ENCODE peak calls at places on chromosome 14, in eight cellular contexts. One of them, this sample, is unnamed.

GRCh38 chr14:103422981-103423600 is 37.9 kb downstream of the MARK3 start:
- DNase-seq in HCT116: no peak
- DNase-seq in heart left ventricle: no peak
- DNase-seq in body of pancreas: no peak
- DNase-seq in uterus: no peak
- DNase-seq in stomach: no peak
- DNase-seq in prostate gland: no peak
- DNase-seq in breast epithelium: no peak
- DNase-seq in this sample: no peak

GRCh38 chr14:77221241-77221871 is 39.8 kb downstream of the TMEM63C start:
- DNase-seq in HCT116: no peak
- DNase-seq in body of pancreas: no peak
- DNase-seq in prostate gland: no peak
- DNase-seq in breast epithelium: no peak
- DNase-seq in stomach: no peak
- DNase-seq in uterus: no peak
- DNase-seq in heart left ventricle: no peak
- DNase-seq in this sample: no peak

GRCh38 chr14:90970167-90970600 is 90.3 kb downstream of the RPS6KA5 start:
- DNase-seq in body of pancreas: no peak
- DNase-seq in stomach: no peak
- DNase-seq in prostate gland: no peak
- DNase-seq in breast epithelium: no peak
- DNase-seq in heart left ventricle: no peak
- DNase-seq in HCT116: peak; percentile 95
- DNase-seq in uterus: no peak
- DNase-seq in this sample: no peak

GRCh38 chr14:65101631-65102440 is 481 bp downstream of the MAX start:
- DNase-seq in heart left ventricle: peak; percentile 35
- DNase-seq in uterus: peak; percentile 40
- DNase-seq in HCT116: no peak
- DNase-seq in breast epithelium: no peak
- DNase-seq in stomach: peak; percentile 30
- DNase-seq in body of pancreas: no peak
- DNase-seq in prostate gland: no peak
- DNase-seq in this sample: no peak

GRCh38 chr14:55433880-55434804 is 6.3 kb downstream of the TBPL2 start:
- DNase-seq in breast epithelium: no peak
- DNase-seq in stomach: no peak
- DNase-seq in HCT116: no peak
- DNase-seq in uterus: no peak
- DNase-seq in prostate gland: no peak
- DNase-seq in body of pancreas: no peak
- DNase-seq in heart left ventricle: no peak
- DNase-seq in this sample: no peak

GRCh38 chr14:96627386-96627785 is 125.2 kb downstream of the PAPOLA start:
- DNase-seq in breast epithelium: no peak
- DNase-seq in uterus: no peak
- DNase-seq in heart left ventricle: no peak
- DNase-seq in prostate gland: no peak
- DNase-seq in HCT116: no peak
- DNase-seq in body of pancreas: no peak
- DNase-seq in stomach: no peak
- DNase-seq in this sample: no peak

GRCh38 chr14:89911018-89911919 is 43.3 kb downstream of the EFCAB11 start:
- DNase-seq in prostate gland: peak; percentile 16
- DNase-seq in stomach: peak; percentile 36
- DNase-seq in heart left ventricle: no peak
- DNase-seq in breast epithelium: no peak
- DNase-seq in body of pancreas: peak; percentile 10
- DNase-seq in HCT116: no peak
- DNase-seq in uterus: peak; percentile 28
- DNase-seq in this sample: no peak

GRCh38 chr14:77024171-77024627 is 4.3 kb downstream of the IRF2BPL start:
- DNase-seq in uterus: peak; percentile 35
- DNase-seq in prostate gland: peak; percentile 47
- DNase-seq in breast epithelium: no peak
- DNase-seq in heart left ventricle: peak; percentile 69
- DNase-seq in body of pancreas: peak; percentile 71
- DNase-seq in stomach: no peak
- DNase-seq in HCT116: no peak
- DNase-seq in this sample: no peak

GRCh38 chr14:28599605-28600004 is 167.0 kb upstream of the FOXG1 start:
- DNase-seq in prostate gland: no peak
- DNase-seq in heart left ventricle: no peak
- DNase-seq in uterus: no peak
- DNase-seq in body of pancreas: no peak
- DNase-seq in breast epithelium: no peak
- DNase-seq in stomach: no peak
- DNase-seq in HCT116: no peak
- DNase-seq in this sample: no peak
- TF ChIP-seq POLR2A in prostate gland: no peak
- TF ChIP-seq POLR2A in heart left ventricle: no peak
- TF ChIP-seq POLR2A in uterus: no peak
- TF ChIP-seq POLR2A in body of pancreas: no peak
- TF ChIP-seq POLR2A in breast epithelium: no peak
- TF ChIP-seq POLR2A in stomach: no peak
- TF ChIP-seq POLR2A in HCT116: no peak
- TF ChIP-seq POLR2A in this sample: no peak

GRCh38 chr14:87233266-87233665 is 759.7 kb downstream of the GALC start:
- DNase-seq in heart left ventricle: no peak
- DNase-seq in uterus: no peak
- DNase-seq in breast epithelium: no peak
- DNase-seq in prostate gland: no peak
- DNase-seq in stomach: no peak
- DNase-seq in body of pancreas: no peak
- DNase-seq in HCT116: no peak
- DNase-seq in this sample: no peak
- H3K4me3 ChIP-seq in heart left ventricle: no peak overlapping the region
- H3K4me3 ChIP-seq in uterus: no peak overlapping the region
- H3K4me3 ChIP-seq in breast epithelium: no peak overlapping the region
- H3K4me3 ChIP-seq in prostate gland: no peak overlapping the region
- H3K4me3 ChIP-seq in stomach: no peak overlapping the region
- H3K4me3 ChIP-seq in body of pancreas: no peak overlapping the region
- H3K4me3 ChIP-seq in HCT116: no peak overlapping the region
- H3K4me3 ChIP-seq in this sample: no peak overlapping the region

DNA sequence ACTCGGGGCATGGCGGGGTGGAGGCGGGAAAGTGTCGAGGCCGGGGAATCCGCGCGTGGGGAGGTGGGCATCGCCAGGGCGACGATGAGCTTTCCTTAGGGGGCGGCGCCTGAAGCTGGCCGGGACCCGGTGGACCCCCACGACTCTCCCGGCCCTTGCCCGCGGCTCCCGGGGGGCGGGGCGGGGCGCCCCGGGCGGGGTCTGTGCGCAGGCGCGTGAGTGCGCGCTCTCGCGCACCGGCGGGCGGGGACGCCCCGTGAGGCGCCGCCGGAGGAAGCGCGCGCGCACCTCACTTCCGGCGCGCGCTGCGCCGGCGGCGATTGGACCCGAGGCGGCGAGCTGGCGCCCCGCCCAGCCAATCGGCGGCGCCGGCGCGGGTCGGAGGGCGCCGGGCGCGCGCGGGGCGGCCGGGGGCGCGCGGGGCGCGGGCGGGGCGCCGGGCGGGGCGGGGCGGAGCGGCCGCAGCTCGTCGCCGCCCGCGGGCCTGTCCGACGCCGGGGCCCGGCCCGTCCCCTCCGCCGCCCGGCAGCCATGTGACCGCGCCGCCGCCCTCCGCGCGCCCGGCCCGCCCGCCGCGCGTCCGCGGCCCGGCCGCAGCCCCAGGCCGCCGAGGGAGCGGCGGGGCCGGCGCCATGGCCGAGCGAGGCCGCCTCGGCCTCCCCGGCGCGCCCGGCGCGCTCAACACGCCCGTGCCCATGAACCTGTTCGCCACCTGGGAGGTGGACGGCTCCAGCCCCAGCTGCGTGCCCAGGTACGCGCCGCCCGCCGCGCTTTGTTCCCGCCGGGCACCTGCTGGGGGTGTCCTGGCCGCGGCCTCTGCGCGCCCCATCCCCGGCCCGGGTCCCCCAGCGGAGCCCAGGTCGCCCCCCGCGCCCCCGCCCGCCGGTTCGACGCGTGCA is at the start of gene PACS2:
- DNase-seq in uterus: peak; percentile 81
- DNase-seq in breast epithelium: no peak
- DNase-seq in heart left ventricle: peak; percentile 89
- DNase-seq in stomach: peak; percentile 85
- DNase-seq in body of pancreas: peak; percentile 77
- DNase-seq in prostate gland: peak; percentile 60
- DNase-seq in HCT116: peak; percentile 47
- DNase-seq in this sample: peak; percentile 65
- TF ChIP-seq POLR2A in uterus: peak; percentile 19
- TF ChIP-seq POLR2A in breast epithelium: no peak
- TF ChIP-seq POLR2A in heart left ventricle: peak; percentile 33
- TF ChIP-seq POLR2A in stomach: no peak
- TF ChIP-seq POLR2A in body of pancreas: peak; percentile 35
- TF ChIP-seq POLR2A in prostate gland: no peak
- TF ChIP-seq POLR2A in HCT116: no peak
- TF ChIP-seq POLR2A in this sample: peak; percentile 46

GRCh38 chr14:105487449-105487985 is 831 bp downstream of the CRIP1 start:
- DNase-seq in HCT116: no peak
- DNase-seq in breast epithelium: no peak
- DNase-seq in body of pancreas: no peak
- DNase-seq in uterus: peak; percentile 47
- DNase-seq in prostate gland: no peak
- DNase-seq in stomach: peak; percentile 62
- DNase-seq in heart left ventricle: peak; percentile 77
- DNase-seq in this sample: no peak

GRCh38 chr14:105485720-105486332 is 860 bp upstream of the CRIP1 start:
- DNase-seq in breast epithelium: no peak
- DNase-seq in heart left ventricle: no peak
- DNase-seq in HCT116: no peak
- DNase-seq in body of pancreas: peak; percentile 50
- DNase-seq in uterus: no peak
- DNase-seq in stomach: no peak
- DNase-seq in prostate gland: no peak
- DNase-seq in this sample: no peak

GRCh38 chr14:105486333-105486973 is at the start of gene CRIP1:
- DNase-seq in heart left ventricle: no peak
- DNase-seq in stomach: no peak
- DNase-seq in breast epithelium: no peak
- DNase-seq in uterus: no peak
- DNase-seq in body of pancreas: no peak
- DNase-seq in HCT116: no peak
- DNase-seq in prostate gland: no peak
- DNase-seq in this sample: no peak

GRCh38 chr14:105487986-105488777 is 1.5 kb downstream of the CRIP1 start:
- DNase-seq in stomach: no peak
- DNase-seq in uterus: no peak
- DNase-seq in heart left ventricle: no peak
- DNase-seq in prostate gland: no peak
- DNase-seq in HCT116: no peak
- DNase-seq in body of pancreas: no peak
- DNase-seq in breast epithelium: no peak
- DNase-seq in this sample: no peak

DNA sequence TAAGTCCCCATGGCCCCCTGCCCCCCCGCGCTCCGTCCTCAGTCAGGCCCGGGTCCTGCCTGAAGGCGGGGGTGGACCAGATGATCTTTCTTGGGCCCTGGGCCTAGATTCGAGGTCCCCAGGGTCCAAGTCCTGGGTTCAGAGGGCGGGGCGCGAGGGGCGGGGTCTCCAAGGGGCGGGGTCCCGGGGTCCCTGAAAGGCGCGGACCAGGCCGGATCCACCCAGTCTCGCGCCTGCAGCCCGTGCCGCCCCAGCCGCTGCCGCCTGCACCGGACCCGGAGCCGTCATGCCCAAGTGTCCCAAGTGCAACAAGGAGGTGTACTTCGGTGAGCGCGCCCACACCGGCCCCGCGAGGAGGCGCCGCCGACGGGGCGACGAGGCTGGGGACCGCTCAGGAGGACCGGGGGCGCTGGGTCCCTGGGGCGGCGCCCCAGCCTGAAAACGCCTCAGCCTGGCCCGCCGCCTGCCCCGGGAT is 325 bp downstream of the CRIP1 start:
- DNase-seq in prostate gland: no peak
- DNase-seq in heart left ventricle: peak; percentile 92
- DNase-seq in HCT116: no peak
- DNase-seq in breast epithelium: no peak
- DNase-seq in stomach: no peak
- DNase-seq in body of pancreas: no peak
- DNase-seq in uterus: peak; percentile 73
- DNase-seq in this sample: peak; percentile 57
- H3K4me3 ChIP-seq in prostate gland: peak overlapping the region; percentile 19
- H3K4me3 ChIP-seq in heart left ventricle: peak overlapping the region; percentile 73
- H3K4me3 ChIP-seq in HCT116: peak overlapping the region; percentile 65
- H3K4me3 ChIP-seq in breast epithelium: peak overlapping the region; percentile 79
- H3K4me3 ChIP-seq in stomach: peak overlapping the region; percentile 46
- H3K4me3 ChIP-seq in body of pancreas: no peak overlapping the region
- H3K4me3 ChIP-seq in uterus: peak overlapping the region; percentile 32
- H3K4me3 ChIP-seq in this sample: peak overlapping the region; percentile 48

GRCh38 chr14:104768437-104769323 is 15.7 kb downstream of the SIVA1 start:
- DNase-seq in stomach: peak; percentile 94
- DNase-seq in HCT116: peak; percentile 51
- DNase-seq in heart left ventricle: peak; percentile 90
- DNase-seq in prostate gland: peak; percentile 87
- DNase-seq in breast epithelium: peak; percentile 95
- DNase-seq in body of pancreas: peak; percentile 90
- DNase-seq in uterus: peak; percentile 92
- DNase-seq in this sample: peak; percentile 84
- TF ChIP-seq POLR2A in stomach: no peak
- TF ChIP-seq POLR2A in HCT116: no peak
- TF ChIP-seq POLR2A in heart left ventricle: no peak
- TF ChIP-seq POLR2A in prostate gland: no peak
- TF ChIP-seq POLR2A in breast epithelium: no peak
- TF ChIP-seq POLR2A in body of pancreas: no peak
- TF ChIP-seq POLR2A in uterus: no peak
- TF ChIP-seq POLR2A in this sample: no peak

DNA sequence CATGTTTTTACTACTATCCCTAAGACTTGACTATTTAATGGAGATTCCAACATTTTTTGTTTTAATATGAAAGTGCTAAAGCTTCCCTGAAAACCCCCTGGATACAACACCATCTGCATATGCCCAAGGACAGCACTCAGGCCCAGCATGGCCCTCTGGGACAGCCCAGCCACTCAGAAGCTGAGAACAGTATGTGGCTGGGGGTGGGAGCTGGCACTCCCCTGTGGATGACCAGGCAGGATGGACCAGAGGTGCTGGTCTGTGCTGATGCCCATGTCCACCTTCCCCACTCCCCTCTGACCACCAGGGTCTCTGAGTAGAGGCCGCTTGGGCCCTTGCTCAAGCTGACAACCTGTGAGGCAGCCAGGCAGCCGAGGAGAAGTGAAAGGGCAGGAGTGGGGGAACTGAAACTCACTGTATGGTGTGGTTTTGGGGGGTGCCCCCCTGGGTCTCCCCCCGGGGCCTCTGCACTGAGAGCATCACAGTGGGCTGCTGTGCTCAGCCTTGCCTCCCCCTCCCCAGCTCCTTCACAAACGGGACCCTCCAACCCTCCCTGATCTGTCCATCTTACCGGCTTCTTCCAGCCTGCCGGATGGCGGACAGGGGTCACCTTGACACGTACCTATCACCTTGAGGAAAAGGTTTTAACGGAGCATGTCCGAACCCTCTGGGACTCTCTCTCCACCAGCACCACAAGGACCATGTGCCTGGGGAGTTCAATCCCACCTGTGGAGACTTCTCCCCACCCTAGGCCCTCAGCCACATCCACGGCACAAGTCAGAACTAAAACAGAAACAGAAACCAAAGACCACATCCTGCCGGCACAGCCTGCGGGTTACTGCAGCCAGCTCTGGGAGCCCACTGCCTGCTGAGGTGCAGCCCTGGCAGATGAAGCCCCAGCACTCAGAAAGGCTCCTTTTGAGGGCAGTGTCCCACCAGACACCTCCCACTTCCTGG is at the start of gene TMEM229B:
- DNase-seq in uterus: no peak
- DNase-seq in prostate gland: no peak
- DNase-seq in breast epithelium: no peak
- DNase-seq in HCT116: no peak
- DNase-seq in stomach: peak; percentile 66
- DNase-seq in body of pancreas: peak; percentile 45
- DNase-seq in heart left ventricle: peak; percentile 40
- DNase-seq in this sample: no peak
- H3K4me3 ChIP-seq in uterus: peak within 1 kb of the TSS; percentile 22
- H3K4me3 ChIP-seq in prostate gland: no peak within 1 kb of the TSS
- H3K4me3 ChIP-seq in breast epithelium: peak within 1 kb of the TSS; percentile 29
- H3K4me3 ChIP-seq in HCT116: no peak within 1 kb of the TSS
- H3K4me3 ChIP-seq in stomach: peak within 1 kb of the TSS; percentile 35
- H3K4me3 ChIP-seq in body of pancreas: no peak within 1 kb of the TSS
- H3K4me3 ChIP-seq in heart left ventricle: peak within 1 kb of the TSS; percentile 49
- H3K4me3 ChIP-seq in this sample: peak within 1 kb of the TSS; percentile 2